ENCODE peak calls at places on chromosomes 2 and 18, in eight cellular contexts. G is mammary epithelial cell, E is fibroblast of lung, X is H9, K is endothelial cell of umbilical vein, W is neural progenitor cell, D is HCT116, U is GM23338. F is an unnamed sample.
A peak's percentile ranks its signal among the peaks of the same experiment; 100 is the strongest.

GRCh38 chr2:31371691-31372090 is 42.9 kb downstream of the XDH start:
- DNase-seq in G (no peak), E (no peak), X (no peak), K (no peak), W (no peak), D (no peak), U (no peak), F (no peak)

GRCh38 chr18:24559474-24560018 is 99.1 kb downstream of the HRH4 start:
- DNase-seq in G (no peak), E (no peak), X (no peak), K (no peak), W (no peak), D (no peak), U (no peak), F (no peak)

GRCh38 chr2:68234405-68234804 is 17.9 kb downstream of the PPP3R1 start:
- DNase-seq in G (no peak), E (no peak), X (no peak), K (no peak), W (no peak), D (no peak), U (no peak), F (no peak)

GRCh38 chr2:88016948-88017779 is 817 bp upstream of the RNU2-63P start:
- DNase-seq in G (peak; percentile 77), E (no peak), X (no peak), K (no peak), W (peak; percentile 77), D (peak; percentile 59), U (peak; percentile 85), F (no peak)

GRCh38 chr2:155203187-155203586 is 504.7 kb downstream of the KCNJ3 start:
- DNase-seq in G (no peak), E (no peak), X (no peak), K (no peak), W (peak; percentile 29), D (no peak), U (no peak), F (no peak)

GRCh38 chr18:21453512-21453862 is 147.0 kb downstream of the ESCO1 start:
- DNase-seq in G (peak; percentile 18), E (no peak), X (no peak), K (no peak), W (no peak), D (no peak), U (no peak), F (no peak)

GRCh38 chr2:10631405-10631804 is 58.4 kb downstream of the NOL10 start:
- DNase-seq in G (no peak), E (peak; percentile 26), X (no peak), K (no peak), W (no peak), D (no peak), U (no peak), F (no peak)

GRCh38 chr18:37714621-37715020 is 149.0 kb upstream of the CELF4 start:
- DNase-seq in G (no peak), E (no peak), X (no peak), K (no peak), W (no peak), D (no peak), U (no peak), F (no peak)

GRCh38 chr2:174328309-174329156 is 6.2 kb upstream of the SP9 start:
- DNase-seq in G (no peak), E (no peak), X (peak; percentile 63), K (no peak), W (peak; percentile 57), D (no peak), U (peak; percentile 74), F (peak; percentile 88)

GRCh38 chr2:175854665-175855064 is 147.4 kb downstream of the LNPK start:
- DNase-seq in G (no peak), E (peak; percentile 46), X (no peak), K (no peak), W (peak; percentile 23), D (no peak), U (no peak), F (no peak)

GRCh38 chr18:7904529-7904928 is 337.4 kb downstream of the PTPRM start:
- DNase-seq in G (peak; percentile 80), E (peak; percentile 84), X (no peak), K (no peak), W (no peak), D (no peak), U (no peak), F (peak; percentile 76)

GRCh38 chr2:3005859-3006258 is 371.8 kb downstream of the EIPR1 start:
- DNase-seq in G (no peak), E (no peak), X (no peak), K (no peak), W (no peak), D (no peak), U (no peak), F (no peak)

GRCh38 chr2:121536347-121536746 is 5.7 kb downstream of the RNU4ATAC start:
- DNase-seq in G (no peak), E (no peak), X (no peak), K (no peak), W (no peak), D (no peak), U (no peak), F (no peak)

GRCh38 chr2:197306691-197307030 is 3.9 kb downstream of the ANKRD44 start:
- DNase-seq in G (peak; percentile 54), E (no peak), X (no peak), K (no peak), W (no peak), D (no peak), U (no peak), F (peak; percentile 79)

GRCh38 chr2:234633581-234634230 is 136.8 kb upstream of the ARL4C start:
- DNase-seq in G (no peak), E (no peak), X (no peak), K (no peak), W (no peak), D (no peak), U (no peak), F (no peak)

GRCh38 chr2:234969329-234970157 is 17.7 kb downstream of the SH3BP4 start:
- DNase-seq in G (no peak), E (no peak), X (no peak), K (peak; percentile 43), W (no peak), D (no peak), U (no peak), F (no peak)

GRCh38 chr2:137383391-137383790 is 580.9 kb upstream of the HNMT start:
- DNase-seq in G (no peak), E (no peak), X (no peak), K (no peak), W (peak; percentile 30), D (no peak), U (peak; percentile 48), F (no peak)

GRCh38 chr2:45273412-45274189 is 264.3 kb upstream of the SIX2 start:
- DNase-seq in G (no peak), E (no peak), X (no peak), K (no peak), W (no peak), D (no peak), U (no peak), F (no peak)

GRCh38 chr2:230738391-230738811 is 25.8 kb downstream of the CAB39 start:
- DNase-seq in G (no peak), E (peak; percentile 61), X (no peak), K (peak; percentile 40), W (no peak), D (no peak), U (no peak), F (no peak)

GRCh38 chr18:63994783-63995399 is 25.0 kb downstream of the SERPINB8 start:
- DNase-seq in G (peak; percentile 50), E (peak; percentile 63), X (peak; percentile 64), K (peak; percentile 51), W (peak; percentile 61), D (peak; percentile 22), U (peak; percentile 78), F (peak; percentile 90)

GRCh38 chr2:98482362-98482761 is 37.7 kb downstream of the INPP4A start:
- DNase-seq in G (no peak), E (no peak), X (no peak), K (no peak), W (no peak), D (no peak), U (no peak), F (no peak)

GRCh38 chr18:56575819-56576663 is 62.4 kb downstream of the TXNL1 start:
- DNase-seq in G (peak; percentile 20), E (peak; percentile 77), X (no peak), K (peak; percentile 82), W (peak; percentile 71), D (peak; percentile 43), U (peak; percentile 76), F (peak; percentile 74)

GRCh38 chr2:224104668-224105386 is 65.7 kb upstream of the SERPINE2 start:
- DNase-seq in G (peak; percentile 74), E (no peak), X (no peak), K (no peak), W (no peak), D (peak; percentile 43), U (no peak), F (no peak)

GRCh38 chr2:63544017-63544627 is 44.2 kb downstream of the WDPCP start:
- DNase-seq in G (no peak), E (peak; percentile 30), X (no peak), K (peak; percentile 42), W (peak; percentile 10), D (no peak), U (peak; percentile 19), F (no peak)

GRCh38 chr2:101473581-101473910 is 1.4 kb downstream of the RFX8 start:
- DNase-seq in G (no peak), E (peak; percentile 78), X (no peak), K (peak; percentile 53), W (no peak), D (no peak), U (no peak), F (no peak)

GRCh38 chr2:166373951-166374350 is 1.8 kb downstream of the SCN9A start:
- DNase-seq in G (peak; percentile 81), E (peak; percentile 72), X (no peak), K (no peak), W (no peak), D (no peak), U (peak; percentile 9), F (peak; percentile 93)

GRCh38 chr2:73980566-73980965 is 4.1 kb upstream of the TET3 start:
- DNase-seq in G (no peak), E (no peak), X (no peak), K (no peak), W (no peak), D (no peak), U (no peak), F (no peak)
- H3K4me2 ChIP-seq in G (peak overlapping the region; percentile 82), E (peak overlapping the region; percentile 82), X (peak overlapping the region; percentile 65), K (peak overlapping the region; percentile 76), W (peak overlapping the region; percentile 88), D (peak overlapping the region; percentile 96), U (peak overlapping the region; percentile 79), F (no peak overlapping the region)

GRCh38 chr2:65349863-65350262 is 82.5 kb downstream of the SPRED2 start:
- DNase-seq in G (peak; percentile 40), E (peak; percentile 82), X (no peak), K (peak; percentile 71), W (peak; percentile 43), D (no peak), U (peak; percentile 21), F (no peak)
- H3K79me2 ChIP-seq in G (peaks cover 92% of the 10 kb centered on the region), E (peaks cover 54% of the 10 kb centered on the region), X (no peaks in the 10 kb centered on the region), K (no peaks in the 10 kb centered on the region), W (peaks cover 4% of the 10 kb centered on the region), D (peaks cover 93% of the 10 kb centered on the region), U (peaks cover 5% of the 10 kb centered on the region), F (peaks cover 89% of the 10 kb centered on the region)

GRCh38 chr2:43100883-43101662 is 125.3 kb downstream of the ZFP36L2 start:
- DNase-seq in G (peak; percentile 65), E (peak; percentile 60), X (peak; percentile 78), K (peak; percentile 37), W (peak; percentile 92), D (no peak), U (peak; percentile 79), F (peak; percentile 97)
- H3K4me2 ChIP-seq in G (peak overlapping the region; percentile 68), E (no peak overlapping the region), X (peak overlapping the region; percentile 14), K (peak overlapping the region; percentile 32), W (peak overlapping the region; percentile 68), D (no peak overlapping the region), U (peak overlapping the region; percentile 86), F (peak overlapping the region; percentile 73)

GRCh38 chr2:203399031-203399430 is 70.8 kb downstream of the ABI2 start:
- DNase-seq in G (no peak), E (no peak), X (no peak), K (no peak), W (no peak), D (no peak), U (no peak), F (no peak)
- H3K79me2 ChIP-seq in G (no peaks in the 10 kb centered on the region), E (no peaks in the 10 kb centered on the region), X (no peaks in the 10 kb centered on the region), K (no peaks in the 10 kb centered on the region), W (no peaks in the 10 kb centered on the region), D (no peaks in the 10 kb centered on the region), U (no peaks in the 10 kb centered on the region), F (peaks cover 18% of the 10 kb centered on the region)

F was measured in osteoblast.